ENCODE peak calls at places on chromosomes 16 and 17, in ten cellular contexts. C is skeletal muscle cell; B is stimulated activated CD4-positive, alpha-beta T cell treated with anti-CD3 and anti-CD28 coated beads, Interleukin-4, amount 100 ng/mL, for 4 hours; G is activated CD4-positive, CD25-positive, alpha-beta regulatory T cell treated with anti-CD3 and anti-CD28 coated beads, Interleukin-2, amount 50 U/mL, for 16 hours; V is hepatic stellate cell; J is posterior cingulate gyrus; S is GM12892; H is Karpas-422; T is NCI-H1417; F is T-helper 2 cell. P is an unnamed sample.

GRCh38 chr17:66716236-66717026 is 118.5 kb upstream of the CACNG5 start:
- DNase-seq in C (no peak), B (no peak), G (no peak), V (no peak), J (no peak), S (no peak), H (no peak), T (no peak), F (no peak), P (no peak)

GRCh38 chr17:17064322-17064721 is 22.1 kb downstream of the MPRIP start:
- DNase-seq in C (no peak), B (no peak), G (no peak), V (no peak), J (peak; percentile 14), S (no peak), H (no peak), T (no peak), F (no peak), P (peak; percentile 37)

GRCh38 chr17:80108321-80108971 is 7.1 kb downstream of the GAA start:
- DNase-seq in C (no peak), B (no peak), G (no peak), V (no peak), J (no peak), S (no peak), H (no peak), T (no peak), F (no peak), P (peak; percentile 82)

GRCh38 chr17:57524790-57525543 is 220.1 kb downstream of the CCDC182 start:
- DNase-seq in C (no peak), B (no peak), G (no peak), V (no peak), J (no peak), S (no peak), H (peak; percentile 96), T (no peak), F (no peak), P (no peak)

GRCh38 chr17:64074704-64075484 is 54.5 kb upstream of the ICAM2 start:
- DNase-seq in C (peak; percentile 36), B (no peak), G (no peak), V (no peak), J (no peak), S (no peak), H (no peak), T (no peak), F (no peak), P (no peak)

GRCh38 chr16:13435873-13436474 is 484.0 kb upstream of the ERCC4 start:
- DNase-seq in C (no peak), B (no peak), G (no peak), V (no peak), J (no peak), S (no peak), H (peak; percentile 47), T (no peak), F (no peak), P (no peak)

GRCh38 chr17:72187544-72187943 is 66.7 kb downstream of the SOX9 start:
- DNase-seq in C (peak; percentile 22), B (no peak), G (no peak), V (no peak), J (no peak), S (no peak), H (no peak), T (no peak), F (no peak), P (no peak)

GRCh38 chr16:47258874-47259461 is 115.2 kb upstream of the NETO2 start:
- DNase-seq in C (no peak), B (no peak), G (no peak), V (peak; percentile 16), J (no peak), S (no peak), H (peak; percentile 83), T (no peak), F (no peak), P (no peak)

GRCh38 chr17:2950846-2951245 is 112.6 kb downstream of the OR1D5 start:
- DNase-seq in C (no peak), B (no peak), G (no peak), V (no peak), J (no peak), S (no peak), H (no peak), T (no peak), F (no peak), P (no peak)

GRCh38 chr16:56603589-56603988 is 4.8 kb upstream of the MT2A start:
- DNase-seq in C (no peak), B (no peak), G (no peak), V (peak; percentile 45), J (peak; percentile 45), S (no peak), H (no peak), T (peak; percentile 25), F (no peak), P (no peak)

P was measured in chondrocyte.